ENCODE peak calls at places on chromosomes 4 and X, in five cellular contexts. Y is Peyer's patch; V is tibial artery; B is H1; L is CD8-positive, alpha-beta memory T cell. T is an unnamed sample.
A peak's percentile ranks its signal among the peaks of the same experiment; 100 is the strongest.

GRCh38 chr4:67468801-67469200 is 76.5 kb downstream of the CENPC start:
- DNase-seq in L (no peak), V (no peak), B (no peak), Y (no peak), T (no peak)

GRCh38 chr4:2322801-2323200 is 60.9 kb upstream of the MXD4 start:
- DNase-seq in Y (no peak), L (no peak), B (no peak), V (no peak), T (no peak)

GRCh38 chr4:38951598-38951997 is 80.6 kb downstream of the TMEM156 start:
- DNase-seq in Y (no peak), L (no peak), V (no peak), B (no peak), T (no peak)

GRCh38 chr4:139297001-139297410 is 4.3 kb upstream of the NAA15 start:
- DNase-seq in V (no peak), B (no peak), L (no peak), Y (no peak), T (no peak)

GRCh38 chr4:74618659-74619058 is 173.7 kb downstream of the AREG start:
- DNase-seq in V (no peak), B (no peak), Y (no peak), L (no peak), T (no peak)

GRCh38 chr4:67873116-67873515 is 10.7 kb downstream of the TMPRSS11D start:
- DNase-seq in Y (no peak), V (no peak), B (no peak), L (no peak), T (no peak)

GRCh38 chrX:37353646-37354045 is 4.5 kb downstream of the PRRG1 start:
- DNase-seq in Y (no peak), B (no peak), L (no peak), V (no peak), T (no peak)

GRCh38 chr4:7408166-7408565 is 26.6 kb downstream of the PSAPL1 start:
- DNase-seq in B (no peak), V (no peak), L (no peak), Y (no peak), T (no peak)

GRCh38 chr4:95415346-95415771 is 133.4 kb downstream of the UNC5C start:
- DNase-seq in L (no peak), V (no peak), Y (no peak), B (no peak), T (no peak)

GRCh38 chr4:65983062-65983461 is 312.8 kb upstream of the EPHA5 start:
- DNase-seq in L (no peak), Y (no peak), V (no peak), B (no peak), T (no peak)
- H3K4me3 ChIP-seq in L (no peak overlapping the region), Y (no peak overlapping the region), V (no peak overlapping the region), B (no peak overlapping the region), T (no peak overlapping the region)

DNA sequence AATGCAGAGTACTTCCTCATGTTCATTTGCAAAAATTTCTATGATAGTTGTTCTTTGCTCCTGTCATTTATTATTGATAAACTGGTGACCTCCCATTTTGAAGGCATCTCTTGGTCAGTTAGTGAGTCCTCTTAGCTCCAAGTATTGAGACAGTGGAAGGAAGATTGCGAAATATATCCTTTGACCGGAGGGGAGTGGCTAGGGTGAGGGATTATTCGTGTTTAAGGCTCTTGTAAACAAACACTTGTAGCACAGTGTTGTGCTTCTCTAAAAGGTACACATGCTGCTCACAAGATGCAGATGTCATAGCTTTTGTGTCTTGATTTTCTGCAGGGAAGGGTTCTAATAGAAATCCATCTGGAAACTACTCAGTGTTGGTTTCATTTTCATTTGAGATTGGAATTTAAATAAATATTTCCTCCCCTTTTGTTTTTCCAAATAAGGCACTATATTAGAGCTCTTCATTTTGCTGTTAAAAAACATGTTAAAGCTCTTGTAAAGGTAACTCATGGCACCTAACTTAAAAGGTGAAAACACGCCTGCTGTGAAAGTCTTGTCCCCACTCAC is 21.8 kb downstream of the TXLNG start:
- DNase-seq in V (no peak), Y (no peak), B (no peak), L (no peak), T (no peak)
- H3K27ac ChIP-seq in V (peak overlapping the region; percentile 25), Y (no peak overlapping the region), B (no peak overlapping the region), L (no peak overlapping the region), T (no peak overlapping the region)

GRCh38 chrX:22135994-22136684 is 104.0 kb downstream of the PHEX start:
- DNase-seq in V (no peak), B (no peak), Y (no peak), L (no peak), T (no peak)
- H3K4me3 ChIP-seq in V (no peak overlapping the region), B (no peak overlapping the region), Y (no peak overlapping the region), L (no peak overlapping the region), T (no peak overlapping the region)

DNA sequence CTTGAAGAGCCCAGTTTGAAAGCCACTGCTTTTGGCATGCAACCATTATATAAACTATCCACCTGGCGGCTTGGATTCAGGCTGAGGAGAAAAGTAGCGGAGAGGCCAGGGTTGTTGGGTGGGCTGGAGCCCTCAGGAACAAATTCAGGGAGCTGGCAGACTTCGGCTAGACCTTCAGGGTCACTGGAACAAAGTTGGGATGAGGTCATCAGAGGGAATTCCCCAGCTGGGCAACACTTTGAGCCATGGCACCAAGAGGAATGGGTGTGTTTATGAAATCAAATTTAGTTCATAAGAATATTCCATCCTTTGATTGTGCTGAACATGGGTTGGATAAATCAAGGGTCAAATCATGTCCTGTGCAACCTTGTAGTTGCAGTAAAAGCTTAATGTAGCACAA is 22.0 kb downstream of the MTMR1 start:
- DNase-seq in Y (no peak), V (no peak), B (no peak), L (no peak), T (no peak)
- H3K27ac ChIP-seq in Y (no peak overlapping the region), V (no peak overlapping the region), B (no peak overlapping the region), L (no peak overlapping the region), T (no peak overlapping the region)

GRCh38 chrX:47802589-47802988 is 34.1 kb upstream of the ZNF81 start:
- DNase-seq in B (no peak), L (no peak), V (no peak), Y (no peak), T (no peak)
- H3K4me3 ChIP-seq in B (no peak overlapping the region), L (no peak overlapping the region), V (no peak overlapping the region), Y (no peak overlapping the region), T (no peak overlapping the region)

T was measured in aorta.